ENCODE peak calls at places on chromosomes 6 and 20, in ten cellular contexts. H is A549, Q is suprapubic skin, A is GM12878, M is transverse colon, J is HepG2, N is ovary, B is upper lobe of left lung, T is stomach, F is esophagus muscularis mucosa. Z is an unnamed sample.

GRCh38 chr6:55046869-55047422 is 127.4 kb upstream of the HCRTR2 start:
- DNase-seq in H (no peak), Q (no peak), A (no peak), M (no peak), J (no peak), N (no peak), B (no peak), T (no peak), F (no peak), Z (no peak)

GRCh38 chr6:7919871-7920270 is 9.3 kb upstream of the TXNDC5 start:
- DNase-seq in H (peak), Q (no peak), A (no peak), M (no peak), J (peak), N (peak), B (no peak), T (no peak), F (no peak), Z (no peak)

GRCh38 chr20:36267605-36268500 is 31.6 kb downstream of the AAR2 start:
- DNase-seq in H (no peak), Q (no peak), A (no peak), M (no peak), J (no peak), N (no peak), B (no peak), T (no peak), F (no peak), Z (peak)

GRCh38 chr6:16583151-16583762 is 178.0 kb downstream of the ATXN1 start:
- DNase-seq in H (no peak), Q (no peak), A (no peak), M (peak), J (no peak), N (no peak), B (no peak), T (no peak), F (peak), Z (no peak)

GRCh38 chr6:131443014-131443413 is 130.0 kb upstream of the ARG1 start:
- DNase-seq in H (no peak), Q (no peak), A (no peak), M (no peak), J (no peak), N (no peak), B (no peak), T (no peak), F (no peak), Z (no peak)

GRCh38 chr20:24571159-24571558 is 101.7 kb downstream of the SYNDIG1 start:
- DNase-seq in H (no peak), Q (no peak), A (no peak), M (no peak), J (no peak), N (no peak), B (no peak), T (no peak), F (no peak), Z (no peak)

GRCh38 chr6:64777941-64778785 is 928.9 kb downstream of the EYS start:
- DNase-seq in H (no peak), Q (no peak), A (no peak), M (no peak), J (no peak), N (no peak), B (no peak), T (no peak), F (no peak), Z (no peak)

GRCh38 chr6:51467231-51467952 is 620.0 kb downstream of the PKHD1 start:
- DNase-seq in H (no peak), Q (no peak), A (no peak), M (no peak), J (no peak), N (no peak), B (no peak), T (no peak), F (no peak), Z (no peak)

GRCh38 chr20:59017493-59018231 is 1.6 kb upstream of the TUBB1 start:
- DNase-seq in H (no peak), Q (no peak), A (no peak), M (no peak), J (no peak), N (no peak), B (no peak), T (no peak), F (no peak), Z (peak)

GRCh38 chr6:107244082-107244741 is 128.9 kb upstream of the BEND3 start:
- DNase-seq in H (no peak), Q (no peak), A (no peak), M (no peak), J (no peak), N (no peak), B (no peak), T (no peak), F (no peak), Z (no peak)

GRCh38 chr20:45318948-45319347 is 10.8 kb upstream of the MATN4 start:
- DNase-seq in H (no peak), Q (no peak), A (no peak), M (no peak), J (no peak), N (no peak), B (no peak), T (no peak), F (no peak), Z (no peak)

GRCh38 chr6:144737998-144738397 is 452.9 kb downstream of the UTRN start:
- DNase-seq in H (no peak), Q (no peak), A (no peak), M (no peak), J (no peak), N (no peak), B (no peak), T (no peak), F (no peak), Z (no peak)

GRCh38 chr6:168157272-168158007 is 78.4 kb upstream of the FRMD1 start:
- DNase-seq in H (peak), Q (no peak), A (no peak), M (no peak), J (no peak), N (no peak), B (no peak), T (no peak), F (peak), Z (peak)

DNA sequence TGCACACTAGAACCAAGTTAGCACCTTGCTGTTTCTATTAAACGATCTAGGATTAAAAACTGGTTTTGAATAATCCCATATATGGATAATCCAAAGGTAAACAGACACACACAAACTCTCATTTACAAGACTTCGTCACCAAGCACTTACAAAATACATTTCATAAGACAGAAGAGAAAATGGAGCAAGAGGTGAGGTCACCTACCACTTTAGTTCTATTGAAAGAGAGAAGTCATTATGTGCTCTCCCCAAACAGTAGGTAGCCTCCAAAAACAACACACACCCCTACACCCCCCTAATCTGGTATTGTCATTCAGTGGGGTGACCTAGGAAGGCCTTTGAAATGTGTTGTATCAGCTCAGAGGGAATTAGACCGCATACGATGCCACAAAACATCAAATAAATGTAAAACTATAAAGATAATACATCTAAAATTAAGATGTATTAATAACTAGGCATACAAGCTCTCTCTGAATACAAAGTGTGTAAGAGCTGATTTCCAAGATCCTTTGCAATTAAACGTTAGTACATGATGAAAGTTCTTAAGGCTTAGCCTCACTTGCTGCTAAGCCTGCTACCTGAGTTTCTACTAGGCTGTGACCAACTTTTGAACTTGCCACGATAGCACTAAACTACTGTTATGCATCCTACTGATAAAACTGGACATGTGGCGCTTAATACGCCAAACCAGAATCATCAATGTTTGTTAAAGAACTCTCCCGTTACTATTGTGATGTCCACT is 1.6 kb downstream of the SRPK1 start:
- DNase-seq in H (peak), Q (no peak), A (no peak), M (no peak), J (peak), N (no peak), B (no peak), T (no peak), F (peak), Z (no peak)
- H3K27ac ChIP-seq in H (peak), Q (peak), A (peak), M (peak), J (peak), N (no peak), B (peak), T (peak), F (peak), Z (peak)

GRCh38 chr20:31595654-31596411 is 9.3 kb upstream of the ID1 start:
- DNase-seq in H (peak), Q (peak), A (no peak), M (peak), J (peak), N (peak), B (peak), T (peak), F (no peak), Z (peak)
- TF ChIP-seq POLR2A in H (peak), Q (peak), A (no peak), M (peak), J (peak), N (no peak), B (peak), T (no peak), F (no peak), Z (peak)

GRCh38 chr6:24910850-24911712 is 24.7 kb downstream of the RIPOR2 start:
- DNase-seq in H (no peak), Q (peak), A (no peak), M (peak), J (no peak), N (peak), B (peak), T (peak), F (peak), Z (peak)
- TF ChIP-seq EP300 in H (no peak), Q (no peak), A (no peak), M (no peak), J (no peak), N (no peak), B (no peak), T (no peak), F (no peak), Z (no peak)

GRCh38 chr6:93823489-93823888 is 404.1 kb upstream of the EPHA7 start:
- DNase-seq in H (no peak), Q (no peak), A (no peak), M (no peak), J (no peak), N (no peak), B (no peak), T (no peak), F (no peak), Z (no peak)

GRCh38 chr6:93829009-93829408 is 409.6 kb upstream of the EPHA7 start:
- DNase-seq in H (no peak), Q (no peak), A (no peak), M (no peak), J (no peak), N (no peak), B (no peak), T (no peak), F (no peak), Z (no peak)

GRCh38 chr6:93827728-93828127 is 408.4 kb upstream of the EPHA7 start:
- DNase-seq in H (no peak), Q (no peak), A (no peak), M (no peak), J (no peak), N (no peak), B (no peak), T (no peak), F (no peak), Z (no peak)

GRCh38 chr6:93825950-93826349 is 406.6 kb upstream of the EPHA7 start:
- DNase-seq in H (no peak), Q (no peak), A (no peak), M (no peak), J (no peak), N (no peak), B (no peak), T (no peak), F (no peak), Z (no peak)

GRCh38 chr6:93828553-93828952 is 409.2 kb upstream of the EPHA7 start:
- DNase-seq in H (no peak), Q (no peak), A (no peak), M (no peak), J (no peak), N (no peak), B (no peak), T (no peak), F (no peak), Z (no peak)
- H3K27ac ChIP-seq in H (no peak), Q (no peak), A (no peak), M (no peak), J (no peak), N (no peak), B (no peak), T (no peak), F (no peak), Z (no peak)

GRCh38 chr6:158284340-158285210 is 27.7 kb upstream of the TULP4 start:
- DNase-seq in H (peak), Q (no peak), A (no peak), M (no peak), J (no peak), N (no peak), B (peak), T (no peak), F (no peak), Z (no peak)
- TF ChIP-seq POLR2A in H (no peak), Q (no peak), A (no peak), M (no peak), J (no peak), N (no peak), B (no peak), T (no peak), F (no peak), Z (no peak)